ENCODE peak calls at places on chromosomes 5 and 9, in five cellular contexts. One of them, this sample, is unnamed.

GRCh38 chr5:7877851-7878250 is 8.9 kb downstream of the MTRR start:
- DNase-seq in AML-193: no peak
- DNase-seq in activated B cell treated with CpG ODN at 0.5 μM for 24 hours: no peak
- DNase-seq in LoVo: no peak
- DNase-seq in NCI-H1417 treated with DMSO at 0.1 percent for 48 hours: no peak
- DNase-seq in this sample: no peak

GRCh38 chr9:87441251-87441650 is 56.4 kb upstream of the DAPK1 start:
- DNase-seq in AML-193: no peak
- DNase-seq in activated B cell treated with CpG ODN at 0.5 μM for 24 hours: no peak
- DNase-seq in LoVo: no peak
- DNase-seq in NCI-H1417 treated with DMSO at 0.1 percent for 48 hours: no peak
- DNase-seq in this sample: no peak

GRCh38 chr5:78527054-78527884 is 121.3 kb downstream of the LHFPL2 start:
- DNase-seq in AML-193: no peak
- DNase-seq in activated B cell treated with CpG ODN at 0.5 μM for 24 hours: no peak
- DNase-seq in LoVo: no peak
- DNase-seq in NCI-H1417 treated with DMSO at 0.1 percent for 48 hours: no peak
- DNase-seq in this sample: no peak

GRCh38 chr9:84823426-84824271 is 154.1 kb downstream of the NTRK2 start:
- DNase-seq in AML-193: no peak
- DNase-seq in activated B cell treated with CpG ODN at 0.5 μM for 24 hours: no peak
- DNase-seq in LoVo: peak
- DNase-seq in NCI-H1417 treated with DMSO at 0.1 percent for 48 hours: no peak
- DNase-seq in this sample: no peak

GRCh38 chr5:97172227-97172626 is 10.8 kb downstream of the RIOK2 start:
- DNase-seq in AML-193: no peak
- DNase-seq in activated B cell treated with CpG ODN at 0.5 μM for 24 hours: no peak
- DNase-seq in LoVo: no peak
- DNase-seq in NCI-H1417 treated with DMSO at 0.1 percent for 48 hours: no peak
- DNase-seq in this sample: no peak

GRCh38 chr5:177366528-177367322 is 9.0 kb downstream of the RGS14 start:
- DNase-seq in AML-193: no peak
- DNase-seq in activated B cell treated with CpG ODN at 0.5 μM for 24 hours: no peak
- DNase-seq in LoVo: peak
- DNase-seq in NCI-H1417 treated with DMSO at 0.1 percent for 48 hours: no peak
- DNase-seq in this sample: no peak

GRCh38 chr5:170267431-170268152 is 30.0 kb downstream of the LCP2 start:
- DNase-seq in AML-193: peak
- DNase-seq in activated B cell treated with CpG ODN at 0.5 μM for 24 hours: peak
- DNase-seq in LoVo: peak
- DNase-seq in NCI-H1417 treated with DMSO at 0.1 percent for 48 hours: no peak
- DNase-seq in this sample: no peak

GRCh38 chr5:32711693-32712462 is 757 bp downstream of the NPR3 start:
- DNase-seq in AML-193: no peak
- DNase-seq in activated B cell treated with CpG ODN at 0.5 μM for 24 hours: no peak
- DNase-seq in LoVo: no peak
- DNase-seq in NCI-H1417 treated with DMSO at 0.1 percent for 48 hours: no peak
- DNase-seq in this sample: no peak

GRCh38 chr5:177024559-177024958 is 2.1 kb downstream of the ZNF346 start:
- DNase-seq in AML-193: no peak
- DNase-seq in activated B cell treated with CpG ODN at 0.5 μM for 24 hours: no peak
- DNase-seq in LoVo: no peak
- DNase-seq in NCI-H1417 treated with DMSO at 0.1 percent for 48 hours: no peak
- DNase-seq in this sample: no peak

GRCh38 chr5:173693670-173694069 is 77.2 kb upstream of the BOD1 start:
- DNase-seq in AML-193: no peak
- DNase-seq in activated B cell treated with CpG ODN at 0.5 μM for 24 hours: no peak
- DNase-seq in LoVo: no peak
- DNase-seq in NCI-H1417 treated with DMSO at 0.1 percent for 48 hours: no peak
- DNase-seq in this sample: no peak

GRCh38 chr5:95739857-95740256 is 8.7 kb downstream of the RHOBTB3 start:
- DNase-seq in AML-193: no peak
- DNase-seq in activated B cell treated with CpG ODN at 0.5 μM for 24 hours: no peak
- DNase-seq in LoVo: no peak
- DNase-seq in NCI-H1417 treated with DMSO at 0.1 percent for 48 hours: no peak
- DNase-seq in this sample: no peak

GRCh38 chr9:83986765-83987401 is 6.3 kb downstream of the RMI1 start:
- DNase-seq in AML-193: no peak
- DNase-seq in activated B cell treated with CpG ODN at 0.5 μM for 24 hours: no peak
- DNase-seq in LoVo: no peak
- DNase-seq in NCI-H1417 treated with DMSO at 0.1 percent for 48 hours: no peak
- DNase-seq in this sample: no peak

GRCh38 chr9:126131066-126132010 is 195.3 kb upstream of the MVB12B start:
- DNase-seq in AML-193: no peak
- DNase-seq in activated B cell treated with CpG ODN at 0.5 μM for 24 hours: no peak
- DNase-seq in LoVo: no peak
- DNase-seq in NCI-H1417 treated with DMSO at 0.1 percent for 48 hours: no peak
- DNase-seq in this sample: no peak

GRCh38 chr9:129128689-129129088 is 17.5 kb downstream of the PTPA start:
- DNase-seq in AML-193: no peak
- DNase-seq in activated B cell treated with CpG ODN at 0.5 μM for 24 hours: no peak
- DNase-seq in LoVo: no peak
- DNase-seq in NCI-H1417 treated with DMSO at 0.1 percent for 48 hours: no peak
- DNase-seq in this sample: no peak

GRCh38 chr5:59532979-59533729 is 360.4 kb downstream of the PDE4D start:
- DNase-seq in AML-193: no peak
- DNase-seq in activated B cell treated with CpG ODN at 0.5 μM for 24 hours: no peak
- DNase-seq in LoVo: no peak
- DNase-seq in NCI-H1417 treated with DMSO at 0.1 percent for 48 hours: no peak
- DNase-seq in this sample: no peak

GRCh38 chr5:172502969-172503368 is 48.6 kb upstream of the SH3PXD2B start:
- DNase-seq in AML-193: no peak
- DNase-seq in activated B cell treated with CpG ODN at 0.5 μM for 24 hours: no peak
- DNase-seq in LoVo: no peak
- DNase-seq in NCI-H1417 treated with DMSO at 0.1 percent for 48 hours: no peak
- DNase-seq in this sample: no peak

GRCh38 chr5:117246386-117246785 is 671.8 kb upstream of the SEMA6A start:
- DNase-seq in AML-193: no peak
- DNase-seq in activated B cell treated with CpG ODN at 0.5 μM for 24 hours: no peak
- DNase-seq in LoVo: no peak
- DNase-seq in NCI-H1417 treated with DMSO at 0.1 percent for 48 hours: no peak
- DNase-seq in this sample: no peak

GRCh38 chr5:175032741-175033151 is 308.4 kb downstream of the MSX2 start:
- DNase-seq in AML-193: no peak
- DNase-seq in activated B cell treated with CpG ODN at 0.5 μM for 24 hours: no peak
- DNase-seq in LoVo: no peak
- DNase-seq in NCI-H1417 treated with DMSO at 0.1 percent for 48 hours: no peak
- DNase-seq in this sample: no peak

GRCh38 chr5:39547548-39548154 is 122.9 kb upstream of the DAB2 start:
- DNase-seq in AML-193: peak
- DNase-seq in activated B cell treated with CpG ODN at 0.5 μM for 24 hours: no peak
- DNase-seq in LoVo: peak
- DNase-seq in NCI-H1417 treated with DMSO at 0.1 percent for 48 hours: no peak
- DNase-seq in this sample: peak

GRCh38 chr5:172943283-172943841 is 15.9 kb upstream of the RPL26L1 start:
- DNase-seq in AML-193: no peak
- DNase-seq in activated B cell treated with CpG ODN at 0.5 μM for 24 hours: no peak
- DNase-seq in LoVo: no peak
- DNase-seq in NCI-H1417 treated with DMSO at 0.1 percent for 48 hours: no peak
- DNase-seq in this sample: peak

GRCh38 chr5:94374336-94374735 is 244.1 kb downstream of the KIAA0825 start:
- DNase-seq in AML-193: no peak
- DNase-seq in activated B cell treated with CpG ODN at 0.5 μM for 24 hours: no peak
- DNase-seq in LoVo: no peak
- DNase-seq in NCI-H1417 treated with DMSO at 0.1 percent for 48 hours: no peak
- DNase-seq in this sample: no peak

GRCh38 chr5:63854076-63854475 is 108.2 kb downstream of the HTR1A start:
- DNase-seq in AML-193: no peak
- DNase-seq in activated B cell treated with CpG ODN at 0.5 μM for 24 hours: no peak
- DNase-seq in LoVo: no peak
- DNase-seq in NCI-H1417 treated with DMSO at 0.1 percent for 48 hours: no peak
- DNase-seq in this sample: no peak

GRCh38 chr5:77168884-77169254 is 41.6 kb upstream of the PDE8B start:
- DNase-seq in AML-193: no peak
- DNase-seq in activated B cell treated with CpG ODN at 0.5 μM for 24 hours: no peak
- DNase-seq in LoVo: peak
- DNase-seq in NCI-H1417 treated with DMSO at 0.1 percent for 48 hours: no peak
- DNase-seq in this sample: no peak

GRCh38 chr5:2690293-2690692 is 61.2 kb downstream of the IRX2 start:
- DNase-seq in AML-193: no peak
- DNase-seq in activated B cell treated with CpG ODN at 0.5 μM for 24 hours: no peak
- DNase-seq in LoVo: no peak
- DNase-seq in NCI-H1417 treated with DMSO at 0.1 percent for 48 hours: no peak
- DNase-seq in this sample: no peak

GRCh38 chr5:58868931-58869330 is 286.1 kb downstream of the RAB3C start:
- DNase-seq in AML-193: no peak
- DNase-seq in activated B cell treated with CpG ODN at 0.5 μM for 24 hours: no peak
- DNase-seq in LoVo: no peak
- DNase-seq in NCI-H1417 treated with DMSO at 0.1 percent for 48 hours: no peak
- DNase-seq in this sample: no peak

GRCh38 chr5:141879941-141880738 is 1.9 kb upstream of the PCDH1 start:
- DNase-seq in AML-193: no peak
- DNase-seq in activated B cell treated with CpG ODN at 0.5 μM for 24 hours: no peak
- DNase-seq in LoVo: no peak
- DNase-seq in NCI-H1417 treated with DMSO at 0.1 percent for 48 hours: no peak
- DNase-seq in this sample: no peak

GRCh38 chr9:123111977-123112869 is 78.8 kb downstream of the GPR21 start:
- DNase-seq in AML-193: no peak
- DNase-seq in activated B cell treated with CpG ODN at 0.5 μM for 24 hours: no peak
- DNase-seq in LoVo: no peak
- DNase-seq in NCI-H1417 treated with DMSO at 0.1 percent for 48 hours: no peak
- DNase-seq in this sample: no peak

GRCh38 chr5:120734033-120734432 is 269.9 kb downstream of the PRR16 start:
- DNase-seq in AML-193: no peak
- DNase-seq in activated B cell treated with CpG ODN at 0.5 μM for 24 hours: no peak
- DNase-seq in LoVo: no peak
- DNase-seq in NCI-H1417 treated with DMSO at 0.1 percent for 48 hours: no peak
- DNase-seq in this sample: no peak

GRCh38 chr5:65749956-65750355 is 28.0 kb downstream of the NLN start:
- DNase-seq in AML-193: no peak
- DNase-seq in activated B cell treated with CpG ODN at 0.5 μM for 24 hours: no peak
- DNase-seq in LoVo: no peak
- DNase-seq in NCI-H1417 treated with DMSO at 0.1 percent for 48 hours: no peak
- DNase-seq in this sample: no peak

GRCh38 chr5:150082889-150083288 is 3.5 kb downstream of the CSF1R start:
- DNase-seq in AML-193: no peak
- DNase-seq in activated B cell treated with CpG ODN at 0.5 μM for 24 hours: no peak
- DNase-seq in LoVo: no peak
- DNase-seq in NCI-H1417 treated with DMSO at 0.1 percent for 48 hours: no peak
- DNase-seq in this sample: no peak

GRCh38 chr9:79257671-79258410 is 313.9 kb upstream of the TLE4 start:
- DNase-seq in AML-193: no peak
- DNase-seq in activated B cell treated with CpG ODN at 0.5 μM for 24 hours: no peak
- DNase-seq in LoVo: no peak
- DNase-seq in NCI-H1417 treated with DMSO at 0.1 percent for 48 hours: no peak
- DNase-seq in this sample: no peak

GRCh38 chr9:9257999-9258398 is 1354.8 kb downstream of the PTPRD start:
- DNase-seq in AML-193: no peak
- DNase-seq in activated B cell treated with CpG ODN at 0.5 μM for 24 hours: no peak
- DNase-seq in LoVo: no peak
- DNase-seq in NCI-H1417 treated with DMSO at 0.1 percent for 48 hours: peak
- DNase-seq in this sample: no peak

GRCh38 chr9:7452378-7452777 is 347.2 kb downstream of the DMAC1 start:
- DNase-seq in AML-193: no peak
- DNase-seq in activated B cell treated with CpG ODN at 0.5 μM for 24 hours: no peak
- DNase-seq in LoVo: no peak
- DNase-seq in NCI-H1417 treated with DMSO at 0.1 percent for 48 hours: no peak
- DNase-seq in this sample: no peak

GRCh38 chr5:17895296-17896058 is 261.2 kb downstream of the TAF11L14 start:
- DNase-seq in AML-193: no peak
- DNase-seq in activated B cell treated with CpG ODN at 0.5 μM for 24 hours: no peak
- DNase-seq in LoVo: no peak
- DNase-seq in NCI-H1417 treated with DMSO at 0.1 percent for 48 hours: no peak
- DNase-seq in this sample: no peak

GRCh38 chr5:140245354-140245753 is 57.5 kb downstream of the PFDN1 start:
- DNase-seq in AML-193: peak
- DNase-seq in activated B cell treated with CpG ODN at 0.5 μM for 24 hours: no peak
- DNase-seq in LoVo: no peak
- DNase-seq in NCI-H1417 treated with DMSO at 0.1 percent for 48 hours: no peak
- DNase-seq in this sample: no peak

GRCh38 chr9:86953181-86953580 is 5.9 kb upstream of the GAS1 start:
- DNase-seq in AML-193: no peak
- DNase-seq in activated B cell treated with CpG ODN at 0.5 μM for 24 hours: no peak
- DNase-seq in LoVo: no peak
- DNase-seq in NCI-H1417 treated with DMSO at 0.1 percent for 48 hours: no peak
- DNase-seq in this sample: no peak

GRCh38 chr9:97559111-97559514 is 57.6 kb downstream of the TMOD1 start:
- DNase-seq in AML-193: no peak
- DNase-seq in activated B cell treated with CpG ODN at 0.5 μM for 24 hours: no peak
- DNase-seq in LoVo: no peak
- DNase-seq in NCI-H1417 treated with DMSO at 0.1 percent for 48 hours: no peak
- DNase-seq in this sample: no peak

GRCh38 chr9:96420468-96421219 is 2.5 kb upstream of the ZNF367 start:
- DNase-seq in AML-193: peak
- DNase-seq in activated B cell treated with CpG ODN at 0.5 μM for 24 hours: no peak
- DNase-seq in LoVo: peak
- DNase-seq in NCI-H1417 treated with DMSO at 0.1 percent for 48 hours: no peak
- DNase-seq in this sample: no peak

GRCh38 chr9:42852133-42852532 is 668.7 kb downstream of the SPATA31A6 start:
- DNase-seq in AML-193: peak
- DNase-seq in activated B cell treated with CpG ODN at 0.5 μM for 24 hours: peak
- DNase-seq in LoVo: no peak
- DNase-seq in NCI-H1417 treated with DMSO at 0.1 percent for 48 hours: no peak
- DNase-seq in this sample: no peak